ENCODE peak calls at places on chromosomes 7 and 10, in four cellular contexts. K is activated T-cell treated with anti-CD3 and anti-CD28 coated beads for 4 hours, T is fibroblast of villous mesenchyme, M is hepatocyte. V is an unnamed sample.
A peak's percentile ranks its signal among the peaks of the same experiment; 100 is the strongest.

GRCh38 chr7:123633553-123633952 is 22.1 kb upstream of the LMOD2 start:
- DNase-seq in K (no peak), M (no peak), T (peak; percentile 72), V (no peak)

GRCh38 chr7:123260428-123260960 is 60.7 kb upstream of the SLC13A1 start:
- DNase-seq in K (no peak), T (no peak), M (no peak), V (no peak)

GRCh38 chr10:103598654-103599115 is 105.2 kb downstream of the NEURL1 start:
- DNase-seq in K (no peak), M (peak; percentile 85), T (peak; percentile 89), V (peak; percentile 95)

GRCh38 chr10:132714096-132714721 is 71.7 kb downstream of the NKX6-2 start:
- DNase-seq in M (no peak), K (no peak), T (no peak), V (peak; percentile 78)

GRCh38 chr10:34244787-34245484 is 570.2 kb downstream of the PARD3 start:
- DNase-seq in T (peak; percentile 46), K (no peak), M (no peak), V (no peak)

GRCh38 chr7:16066805-16067459 is 354.4 kb downstream of the CRPPA start:
- DNase-seq in K (no peak), T (peak; percentile 12), M (no peak), V (peak; percentile 41)

GRCh38 chr7:151941009-151941408 is 15.2 kb upstream of the GALNTL5 start:
- DNase-seq in M (no peak), T (no peak), K (no peak), V (no peak)

GRCh38 chr7:869348-869747 is 7.0 kb upstream of the GET4 start:
- DNase-seq in K (no peak), M (no peak), T (no peak), V (no peak)

GRCh38 chr7:47293884-47294568 is 287.9 kb downstream of the TNS3 start:
- DNase-seq in M (peak; percentile 35), K (no peak), T (peak; percentile 95), V (no peak)

GRCh38 chr10:120477723-120478270 is 20.8 kb downstream of the PLPP4 start:
- DNase-seq in T (no peak), M (no peak), K (no peak), V (no peak)

GRCh38 chr10:34994565-34995142 is 95.5 kb downstream of the CUL2 start:
- DNase-seq in M (peak; percentile 87), K (peak; percentile 30), T (peak; percentile 80), V (peak; percentile 94)

GRCh38 chr7:24572421-24573007 is 738 bp upstream of the PALS2 start:
- DNase-seq in T (peak; percentile 18), K (peak; percentile 3), M (peak; percentile 60), V (no peak)

GRCh38 chr10:103350522-103351260 is at the start of gene PCGF6:
- DNase-seq in T (peak; percentile 77), K (peak; percentile 38), M (peak; percentile 93), V (peak; percentile 97)

V was measured in left kidney.